ENCODE peak calls at places on chromosomes 11 and 22, in eight cellular contexts. One of them, this sample, is unnamed.

GRCh38 chr11:31443802-31444201 is 65.6 kb downstream of the IMMP1L start:
- DNase-seq in Panc1: no peak
- DNase-seq in heart left ventricle: no peak
- DNase-seq in IMR-90: no peak
- DNase-seq in hepatocyte: no peak
- DNase-seq in fibroblast of mammary gland: no peak
- DNase-seq in left ventricle myocardium inferior: no peak
- DNase-seq in epithelial cell of esophagus: no peak
- DNase-seq in this sample: no peak

GRCh38 chr22:37865510-37865909 is 16.3 kb downstream of the EIF3L start:
- DNase-seq in IMR-90: no peak
- DNase-seq in hepatocyte: no peak
- DNase-seq in fibroblast of mammary gland: no peak
- DNase-seq in heart left ventricle: no peak
- DNase-seq in left ventricle myocardium inferior: no peak
- DNase-seq in epithelial cell of esophagus: no peak
- DNase-seq in Panc1: no peak
- DNase-seq in this sample: no peak

GRCh38 chr11:122105009-122105828 is 10.8 kb downstream of the BLID start:
- DNase-seq in fibroblast of mammary gland: no peak
- DNase-seq in hepatocyte: no peak
- DNase-seq in IMR-90: no peak
- DNase-seq in heart left ventricle: no peak
- DNase-seq in left ventricle myocardium inferior: no peak
- DNase-seq in Panc1: no peak
- DNase-seq in epithelial cell of esophagus: peak; percentile 12
- DNase-seq in this sample: no peak

GRCh38 chr11:2301631-2302272 is at the start of the genes C11orf21 and TSPAN32:
- DNase-seq in fibroblast of mammary gland: no peak
- DNase-seq in hepatocyte: peak; percentile 44
- DNase-seq in heart left ventricle: peak; percentile 83
- DNase-seq in epithelial cell of esophagus: no peak
- DNase-seq in left ventricle myocardium inferior: peak; percentile 69
- DNase-seq in Panc1: no peak
- DNase-seq in IMR-90: peak; percentile 3
- DNase-seq in this sample: peak; percentile 82

GRCh38 chr22:19878461-19879247 is 24.0 kb upstream of the GNB1L start:
- DNase-seq in epithelial cell of esophagus: no peak
- DNase-seq in fibroblast of mammary gland: peak; percentile 58
- DNase-seq in left ventricle myocardium inferior: no peak
- DNase-seq in IMR-90: peak; percentile 26
- DNase-seq in heart left ventricle: peak; percentile 32
- DNase-seq in hepatocyte: no peak
- DNase-seq in Panc1: no peak
- DNase-seq in this sample: peak; percentile 37

GRCh38 chr11:124194283-124194682 is 11.1 kb downstream of the OR10D3 start:
- DNase-seq in fibroblast of mammary gland: no peak
- DNase-seq in IMR-90: no peak
- DNase-seq in epithelial cell of esophagus: no peak
- DNase-seq in hepatocyte: no peak
- DNase-seq in left ventricle myocardium inferior: no peak
- DNase-seq in heart left ventricle: no peak
- DNase-seq in Panc1: no peak
- DNase-seq in this sample: no peak

GRCh38 chr11:76164081-76164480 is 42.2 kb downstream of the WNT11 start:
- DNase-seq in heart left ventricle: no peak
- DNase-seq in left ventricle myocardium inferior: no peak
- DNase-seq in hepatocyte: no peak
- DNase-seq in Panc1: no peak
- DNase-seq in epithelial cell of esophagus: no peak
- DNase-seq in IMR-90: no peak
- DNase-seq in fibroblast of mammary gland: no peak
- DNase-seq in this sample: peak; percentile 20

GRCh38 chr11:134756811-134757540 is 344.9 kb upstream of the B3GAT1 start:
- DNase-seq in heart left ventricle: no peak
- DNase-seq in Panc1: no peak
- DNase-seq in fibroblast of mammary gland: no peak
- DNase-seq in IMR-90: no peak
- DNase-seq in left ventricle myocardium inferior: no peak
- DNase-seq in epithelial cell of esophagus: no peak
- DNase-seq in hepatocyte: no peak
- DNase-seq in this sample: no peak

GRCh38 chr11:8168485-8169257 is at the start of gene RIC3:
- DNase-seq in IMR-90: no peak
- DNase-seq in fibroblast of mammary gland: no peak
- DNase-seq in left ventricle myocardium inferior: peak; percentile 42
- DNase-seq in hepatocyte: peak; percentile 16
- DNase-seq in epithelial cell of esophagus: no peak
- DNase-seq in heart left ventricle: no peak
- DNase-seq in Panc1: no peak
- DNase-seq in this sample: peak; percentile 60

GRCh38 chr22:38882480-38882879 is 10.5 kb upstream of the CBX6 start:
- DNase-seq in fibroblast of mammary gland: peak; percentile 38
- DNase-seq in IMR-90: peak; percentile 33
- DNase-seq in left ventricle myocardium inferior: no peak
- DNase-seq in Panc1: no peak
- DNase-seq in hepatocyte: no peak
- DNase-seq in epithelial cell of esophagus: no peak
- DNase-seq in heart left ventricle: no peak
- DNase-seq in this sample: no peak

GRCh38 chr11:40567392-40567791 is 892.1 kb downstream of the LRRC4C start:
- DNase-seq in IMR-90: no peak
- DNase-seq in hepatocyte: no peak
- DNase-seq in epithelial cell of esophagus: no peak
- DNase-seq in fibroblast of mammary gland: no peak
- DNase-seq in left ventricle myocardium inferior: no peak
- DNase-seq in heart left ventricle: no peak
- DNase-seq in Panc1: no peak
- DNase-seq in this sample: no peak

GRCh38 chr11:8631395-8632110 is 37.5 kb upstream of the STK33 start:
- DNase-seq in IMR-90: peak; percentile 93
- DNase-seq in left ventricle myocardium inferior: no peak
- DNase-seq in heart left ventricle: no peak
- DNase-seq in hepatocyte: peak; percentile 57
- DNase-seq in epithelial cell of esophagus: peak; percentile 82
- DNase-seq in fibroblast of mammary gland: peak; percentile 92
- DNase-seq in Panc1: no peak
- DNase-seq in this sample: no peak

GRCh38 chr11:10927533-10927932 is 69.7 kb upstream of the ZBED5 start:
- DNase-seq in epithelial cell of esophagus: peak; percentile 19
- DNase-seq in Panc1: no peak
- DNase-seq in left ventricle myocardium inferior: no peak
- DNase-seq in heart left ventricle: no peak
- DNase-seq in fibroblast of mammary gland: no peak
- DNase-seq in IMR-90: no peak
- DNase-seq in hepatocyte: peak; percentile 51
- DNase-seq in this sample: no peak

GRCh38 chr11:60916669-60917206 is 2.8 kb downstream of the TMEM109 start:
- DNase-seq in fibroblast of mammary gland: no peak
- DNase-seq in hepatocyte: no peak
- DNase-seq in left ventricle myocardium inferior: no peak
- DNase-seq in Panc1: no peak
- DNase-seq in heart left ventricle: no peak
- DNase-seq in epithelial cell of esophagus: no peak
- DNase-seq in IMR-90: no peak
- DNase-seq in this sample: no peak

GRCh38 chr11:65539401-65540289 is 14.8 kb downstream of the SCYL1 start:
- DNase-seq in heart left ventricle: no peak
- DNase-seq in fibroblast of mammary gland: no peak
- DNase-seq in left ventricle myocardium inferior: no peak
- DNase-seq in IMR-90: no peak
- DNase-seq in epithelial cell of esophagus: peak; percentile 66
- DNase-seq in hepatocyte: no peak
- DNase-seq in Panc1: no peak
- DNase-seq in this sample: no peak

GRCh38 chr11:30329150-30329940 is 6.4 kb downstream of the ARL14EP start:
- DNase-seq in heart left ventricle: no peak
- DNase-seq in fibroblast of mammary gland: peak; percentile 9
- DNase-seq in Panc1: no peak
- DNase-seq in hepatocyte: no peak
- DNase-seq in IMR-90: no peak
- DNase-seq in left ventricle myocardium inferior: no peak
- DNase-seq in epithelial cell of esophagus: peak; percentile 17
- DNase-seq in this sample: no peak

GRCh38 chr11:62604460-62605130 is 2.9 kb upstream of the MTA2 start:
- DNase-seq in left ventricle myocardium inferior: no peak
- DNase-seq in epithelial cell of esophagus: no peak
- DNase-seq in hepatocyte: peak; percentile 41
- DNase-seq in fibroblast of mammary gland: no peak
- DNase-seq in heart left ventricle: no peak
- DNase-seq in IMR-90: no peak
- DNase-seq in Panc1: no peak
- DNase-seq in this sample: no peak

GRCh38 chr11:16938061-16938460 is 76.2 kb downstream of the PLEKHA7 start:
- DNase-seq in hepatocyte: no peak
- DNase-seq in fibroblast of mammary gland: no peak
- DNase-seq in IMR-90: no peak
- DNase-seq in Panc1: no peak
- DNase-seq in epithelial cell of esophagus: no peak
- DNase-seq in left ventricle myocardium inferior: no peak
- DNase-seq in heart left ventricle: no peak
- DNase-seq in this sample: no peak

GRCh38 chr11:119671561-119672015 is 57.4 kb downstream of the NECTIN1 start:
- DNase-seq in heart left ventricle: peak; percentile 77
- DNase-seq in Panc1: no peak
- DNase-seq in epithelial cell of esophagus: peak; percentile 56
- DNase-seq in IMR-90: peak; percentile 55
- DNase-seq in hepatocyte: no peak
- DNase-seq in fibroblast of mammary gland: peak; percentile 54
- DNase-seq in left ventricle myocardium inferior: peak; percentile 56
- DNase-seq in this sample: no peak

GRCh38 chr22:30878516-30879365 is 89.8 kb downstream of the MORC2 start:
- DNase-seq in IMR-90: no peak
- DNase-seq in heart left ventricle: peak; percentile 51
- DNase-seq in Panc1: no peak
- DNase-seq in epithelial cell of esophagus: no peak
- DNase-seq in fibroblast of mammary gland: no peak
- DNase-seq in hepatocyte: peak; percentile 58
- DNase-seq in left ventricle myocardium inferior: no peak
- DNase-seq in this sample: peak; percentile 30

GRCh38 chr11:285894-286220 is 3.1 kb upstream of the PGGHG start:
- DNase-seq in IMR-90: no peak
- DNase-seq in left ventricle myocardium inferior: no peak
- DNase-seq in heart left ventricle: no peak
- DNase-seq in fibroblast of mammary gland: no peak
- DNase-seq in epithelial cell of esophagus: no peak
- DNase-seq in Panc1: no peak
- DNase-seq in hepatocyte: no peak
- DNase-seq in this sample: no peak

GRCh38 chr11:127470485-127470884 is 469.9 kb upstream of the KIRREL3 start:
- DNase-seq in hepatocyte: peak; percentile 7
- DNase-seq in Panc1: peak; percentile 13
- DNase-seq in left ventricle myocardium inferior: no peak
- DNase-seq in epithelial cell of esophagus: no peak
- DNase-seq in IMR-90: no peak
- DNase-seq in fibroblast of mammary gland: no peak
- DNase-seq in heart left ventricle: no peak
- DNase-seq in this sample: no peak

GRCh38 chr11:5174934-5175333 is 20.4 kb upstream of the OR52A1 start:
- DNase-seq in left ventricle myocardium inferior: no peak
- DNase-seq in Panc1: no peak
- DNase-seq in IMR-90: no peak
- DNase-seq in epithelial cell of esophagus: no peak
- DNase-seq in heart left ventricle: no peak
- DNase-seq in fibroblast of mammary gland: no peak
- DNase-seq in hepatocyte: no peak
- DNase-seq in this sample: no peak

GRCh38 chr11:79413258-79413657 is 27.6 kb downstream of the TENM4 start:
- DNase-seq in IMR-90: peak; percentile 94
- DNase-seq in left ventricle myocardium inferior: peak; percentile 89
- DNase-seq in fibroblast of mammary gland: peak; percentile 97
- DNase-seq in epithelial cell of esophagus: peak; percentile 72
- DNase-seq in Panc1: no peak
- DNase-seq in hepatocyte: peak; percentile 80
- DNase-seq in heart left ventricle: peak; percentile 87
- DNase-seq in this sample: no peak

GRCh38 chr11:19743622-19744021 is 31.0 kb downstream of the NAV2 start:
- DNase-seq in epithelial cell of esophagus: no peak
- DNase-seq in hepatocyte: no peak
- DNase-seq in left ventricle myocardium inferior: no peak
- DNase-seq in fibroblast of mammary gland: no peak
- DNase-seq in IMR-90: no peak
- DNase-seq in Panc1: no peak
- DNase-seq in heart left ventricle: no peak
- DNase-seq in this sample: no peak

GRCh38 chr22:30277547-30278344 is 11.1 kb upstream of the OSM start:
- DNase-seq in epithelial cell of esophagus: peak; percentile 81
- DNase-seq in left ventricle myocardium inferior: no peak
- DNase-seq in fibroblast of mammary gland: peak; percentile 84
- DNase-seq in hepatocyte: peak; percentile 68
- DNase-seq in Panc1: no peak
- DNase-seq in heart left ventricle: no peak
- DNase-seq in IMR-90: peak; percentile 80
- DNase-seq in this sample: no peak

GRCh38 chr11:96156379-96156722 is 186.6 kb downstream of the MAML2 start:
- DNase-seq in left ventricle myocardium inferior: no peak
- DNase-seq in epithelial cell of esophagus: no peak
- DNase-seq in fibroblast of mammary gland: no peak
- DNase-seq in Panc1: no peak
- DNase-seq in IMR-90: no peak
- DNase-seq in hepatocyte: no peak
- DNase-seq in heart left ventricle: no peak
- DNase-seq in this sample: no peak
- H3K4me3 ChIP-seq in left ventricle myocardium inferior: peak overlapping the region; percentile 50
- H3K4me3 ChIP-seq in epithelial cell of esophagus: no peak overlapping the region
- H3K4me3 ChIP-seq in fibroblast of mammary gland: peak overlapping the region; percentile 21
- H3K4me3 ChIP-seq in Panc1: no peak overlapping the region
- H3K4me3 ChIP-seq in IMR-90: peak overlapping the region; percentile 8
- H3K4me3 ChIP-seq in hepatocyte: no peak overlapping the region
- H3K4me3 ChIP-seq in heart left ventricle: no peak overlapping the region
- H3K4me3 ChIP-seq in this sample: no peak overlapping the region

GRCh38 chr11:34738237-34738636 is 117.3 kb downstream of the EHF start:
- DNase-seq in fibroblast of mammary gland: no peak
- DNase-seq in Panc1: no peak
- DNase-seq in left ventricle myocardium inferior: no peak
- DNase-seq in IMR-90: no peak
- DNase-seq in hepatocyte: no peak
- DNase-seq in epithelial cell of esophagus: no peak
- DNase-seq in heart left ventricle: no peak
- DNase-seq in this sample: no peak
- TF ChIP-seq CTCF in fibroblast of mammary gland: no peak
- TF ChIP-seq CTCF in Panc1: no peak
- TF ChIP-seq CTCF in left ventricle myocardium inferior: no peak
- TF ChIP-seq CTCF in IMR-90: no peak
- TF ChIP-seq CTCF in hepatocyte: no peak
- TF ChIP-seq CTCF in epithelial cell of esophagus: no peak
- TF ChIP-seq CTCF in heart left ventricle: no peak
- TF ChIP-seq CTCF in this sample: no peak

GRCh38 chr11:130314184-130314748 is 451 bp downstream of the ZBTB44 start:
- DNase-seq in fibroblast of mammary gland: peak; percentile 7
- DNase-seq in IMR-90: peak; percentile 1
- DNase-seq in Panc1: no peak
- DNase-seq in left ventricle myocardium inferior: peak; percentile 60
- DNase-seq in epithelial cell of esophagus: peak; percentile 68
- DNase-seq in hepatocyte: peak; percentile 80
- DNase-seq in heart left ventricle: peak; percentile 86
- DNase-seq in this sample: peak; percentile 76
- H3K4me3 ChIP-seq in fibroblast of mammary gland: peak overlapping the region; percentile 82
- H3K4me3 ChIP-seq in IMR-90: peak overlapping the region; percentile 99
- H3K4me3 ChIP-seq in Panc1: peak overlapping the region; percentile 77
- H3K4me3 ChIP-seq in left ventricle myocardium inferior: peak overlapping the region; percentile 96
- H3K4me3 ChIP-seq in epithelial cell of esophagus: peak overlapping the region; percentile 79
- H3K4me3 ChIP-seq in hepatocyte: peak overlapping the region; percentile 81
- H3K4me3 ChIP-seq in heart left ventricle: peak overlapping the region; percentile 70
- H3K4me3 ChIP-seq in this sample: peak overlapping the region; percentile 93

GRCh38 chr11:45748801-45749200 is 56.1 kb upstream of the SLC35C1 start:
- DNase-seq in fibroblast of mammary gland: no peak
- DNase-seq in left ventricle myocardium inferior: no peak
- DNase-seq in epithelial cell of esophagus: no peak
- DNase-seq in Panc1: no peak
- DNase-seq in IMR-90: no peak
- DNase-seq in heart left ventricle: no peak
- DNase-seq in hepatocyte: no peak
- DNase-seq in this sample: no peak
- TF ChIP-seq CTCF in fibroblast of mammary gland: no peak
- TF ChIP-seq CTCF in left ventricle myocardium inferior: no peak
- TF ChIP-seq CTCF in epithelial cell of esophagus: no peak
- TF ChIP-seq CTCF in Panc1: no peak
- TF ChIP-seq CTCF in IMR-90: no peak
- TF ChIP-seq CTCF in heart left ventricle: no peak
- TF ChIP-seq CTCF in hepatocyte: no peak
- TF ChIP-seq CTCF in this sample: no peak

This sample was measured in lower lobe of right lung.